ENCODE peak calls at places on chromosome 11, in eight cellular contexts. W, N, T, C, D, Z, Y and X are unnamed samples.

GRCh38 chr11:130037058-130037457 is 32.6 kb upstream of the APLP2 start:
- DNase-seq in W (no peak), N (no peak), T (no peak), C (peak; percentile 30), D (no peak), Z (no peak), Y (no peak), X (no peak)

GRCh38 chr11:1572200-1573076 is at the start of gene DUSP8:
- DNase-seq in W (peak; percentile 96), N (peak; percentile 82), T (peak; percentile 81), C (peak; percentile 41), D (peak; percentile 91), Z (peak; percentile 92), Y (peak; percentile 98), X (peak; percentile 78)

GRCh38 chr11:43823851-43824250 is 56.8 kb upstream of the ALKBH3 start:
- DNase-seq in W (no peak), N (no peak), T (no peak), C (no peak), D (no peak), Z (no peak), Y (no peak), X (no peak)

GRCh38 chr11:78223320-78223954 is 34.7 kb downstream of the USP35 start:
- DNase-seq in W (peak; percentile 39), N (no peak), T (no peak), C (no peak), D (no peak), Z (no peak), Y (no peak), X (no peak)

GRCh38 chr11:57668467-57668890 is 565 bp downstream of the ZDHHC5 start:
- DNase-seq in W (no peak), N (no peak), T (no peak), C (no peak), D (no peak), Z (no peak), Y (no peak), X (no peak)

GRCh38 chr11:15199693-15200092 is 85.0 kb downstream of the INSC start:
- DNase-seq in W (peak; percentile 83), N (no peak), T (no peak), C (no peak), D (no peak), Z (no peak), Y (no peak), X (no peak)

GRCh38 chr11:64358907-64359711 is at the start of gene RPS6KA4:
- DNase-seq in W (peak; percentile 83), N (peak; percentile 56), T (peak; percentile 49), C (no peak), D (peak; percentile 75), Z (peak; percentile 35), Y (peak; percentile 94), X (no peak)

GRCh38 chr11:64802370-64803162 is 448 bp downstream of the MAP4K2 start:
- DNase-seq in W (no peak), N (no peak), T (peak; percentile 25), C (no peak), D (peak; percentile 61), Z (peak; percentile 26), Y (no peak), X (no peak)

GRCh38 chr11:6083129-6083528 is 24.4 kb upstream of the OR56B4 start:
- DNase-seq in W (no peak), N (no peak), T (no peak), C (no peak), D (no peak), Z (no peak), Y (no peak), X (no peak)

GRCh38 chr11:114197799-114198500 is 98.2 kb upstream of the NNMT start:
- DNase-seq in W (peak; percentile 93), N (peak; percentile 88), T (no peak), C (no peak), D (peak; percentile 71), Z (no peak), Y (no peak), X (no peak)

GRCh38 chr11:72935705-72936104 is 121.5 kb downstream of the ATG16L2 start:
- DNase-seq in W (no peak), N (no peak), T (no peak), C (no peak), D (no peak), Z (no peak), Y (no peak), X (no peak)

GRCh38 chr11:3080104-3080503 is 22.9 kb upstream of the CARS1 start:
- DNase-seq in W (no peak), N (no peak), T (no peak), C (no peak), D (no peak), Z (no peak), Y (no peak), X (no peak)

GRCh38 chr11:88813233-88813915 is 252.4 kb downstream of the GRM5 start:
- DNase-seq in W (no peak), N (no peak), T (no peak), C (no peak), D (no peak), Z (no peak), Y (no peak), X (no peak)

GRCh38 chr11:93969925-93970922 is 50.9 kb upstream of the HEPHL1 start:
- DNase-seq in W (no peak), N (no peak), T (no peak), C (no peak), D (no peak), Z (no peak), Y (peak; percentile 65), X (no peak)

GRCh38 chr11:65027213-65028067 is at the start of gene SNX15:
- DNase-seq in W (peak; percentile 96), N (peak; percentile 94), T (peak; percentile 89), C (peak; percentile 91), D (peak; percentile 94), Z (peak; percentile 79), Y (peak; percentile 97), X (peak; percentile 88)

GRCh38 chr11:131712897-131713296 is 342.5 kb downstream of the NTM start:
- DNase-seq in W (no peak), N (no peak), T (no peak), C (no peak), D (no peak), Z (no peak), Y (no peak), X (no peak)

GRCh38 chr11:2535673-2536439 is 91.0 kb downstream of the KCNQ1 start:
- DNase-seq in W (peak; percentile 53), N (no peak), T (no peak), C (no peak), D (no peak), Z (no peak), Y (peak; percentile 71), X (no peak)

GRCh38 chr11:66727883-66728759 is 895 bp downstream of the SPTBN2 start:
- DNase-seq in W (no peak), N (no peak), T (peak; percentile 45), C (no peak), D (no peak), Z (no peak), Y (peak; percentile 83), X (peak; percentile 31)

GRCh38 chr11:116832350-116833290 is 2.9 kb downstream of the APOC3 start:
- DNase-seq in W (no peak), N (no peak), T (no peak), C (no peak), D (no peak), Z (no peak), Y (no peak), X (no peak)
- TF ChIP-seq CTCF in W (no peak), N (no peak), T (no peak), C (no peak), D (no peak), Z (no peak), Y (no peak), X (no peak)

DNA sequence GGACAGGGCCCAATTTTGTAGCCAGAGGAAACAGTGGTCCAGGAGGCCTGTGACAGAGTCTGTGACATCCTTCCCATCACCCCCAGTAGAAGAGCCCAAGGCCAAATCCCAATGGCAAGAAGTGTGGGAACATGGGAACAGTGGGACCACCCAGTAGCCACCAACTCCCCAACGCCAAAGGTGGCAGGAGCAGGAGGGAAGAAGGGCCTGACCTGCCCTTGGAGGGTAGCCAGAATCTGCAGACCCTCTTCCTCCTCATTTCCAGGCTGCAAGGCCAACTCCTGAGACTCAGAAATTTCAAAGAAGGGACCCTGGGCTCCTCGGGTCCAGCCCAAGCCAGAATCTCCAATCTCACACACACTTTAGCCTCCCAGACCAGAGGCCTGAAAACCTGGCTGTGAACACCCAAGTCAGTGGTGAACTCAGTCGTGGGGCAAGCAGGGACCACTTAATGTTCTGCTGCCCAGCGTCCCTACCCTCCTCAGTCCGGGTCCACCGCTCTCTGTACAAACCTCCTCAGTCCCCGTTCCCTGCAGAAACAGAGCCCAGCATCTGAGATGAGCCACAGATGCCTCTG is 6.2 kb downstream of the RAB3IL1 start:
- DNase-seq in W (peak; percentile 44), N (no peak), T (no peak), C (no peak), D (no peak), Z (no peak), Y (no peak), X (no peak)
- TF ChIP-seq CTCF in W (no peak), N (no peak), T (no peak), C (no peak), D (no peak), Z (no peak), Y (no peak), X (no peak)

DNA sequence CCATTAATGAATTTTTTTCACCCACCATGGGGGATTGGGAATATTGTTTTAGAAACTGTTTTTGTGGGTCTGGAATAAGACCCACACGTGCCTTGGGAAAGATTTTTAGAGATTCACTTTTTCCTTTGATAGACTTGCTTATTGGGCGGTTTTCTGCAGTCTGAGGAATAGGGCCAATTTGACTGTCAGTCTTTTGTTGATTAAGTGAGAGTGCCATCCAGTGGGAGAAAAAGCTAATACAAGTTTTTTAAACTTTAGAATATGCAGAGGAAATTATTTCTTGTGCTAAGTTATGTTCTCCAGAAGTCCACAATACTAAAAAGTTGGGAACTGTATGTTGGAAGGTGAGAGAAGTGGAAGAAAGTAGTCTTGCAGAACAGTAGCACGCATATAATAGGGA is 56.1 kb downstream of the PRMT3 start:
- DNase-seq in W (no peak), N (no peak), T (no peak), C (no peak), D (no peak), Z (no peak), Y (no peak), X (no peak)
- TF ChIP-seq CTCF in W (no peak), N (no peak), T (no peak), C (peak; percentile 32), D (no peak), Z (peak; percentile 17), Y (no peak), X (peak; percentile 51)

GRCh38 chr11:47257518-47258316 is at the start of gene NR1H3:
- DNase-seq in W (peak; percentile 86), N (peak; percentile 25), T (peak; percentile 82), C (no peak), D (peak; percentile 87), Z (no peak), Y (peak; percentile 81), X (peak; percentile 45)
- TF ChIP-seq CTCF in W (peak; percentile 80), N (peak; percentile 54), T (peak; percentile 21), C (peak; percentile 70), D (peak; percentile 68), Z (no peak), Y (peak; percentile 51), X (peak; percentile 61)